ENCODE peak calls at places on chromosome X, in seven cellular contexts. Z, X, S, T, O, Y and G are unnamed samples.

GRCh38 chrX:99901091-99901490 is 509.0 kb downstream of the PCDH19 start:
- DNase-seq in Z (no peak), X (no peak), S (peak), T (no peak), O (no peak), Y (no peak), G (no peak)

GRCh38 chrX:103607385-103608304 is at the start of gene TCEAL3:
- DNase-seq in Z (no peak), X (peak), S (peak), T (no peak), O (no peak), Y (peak), G (peak)

GRCh38 chrX:71118032-71118984 is at the start of gene MED12:
- DNase-seq in Z (peak), X (peak), S (peak), T (peak), O (no peak), Y (peak), G (peak)

GRCh38 chrX:8084023-8084422 is 87.0 kb downstream of the VCX2 start:
- DNase-seq in Z (no peak), X (no peak), S (peak), T (peak), O (no peak), Y (no peak), G (no peak)

GRCh38 chrX:103157511-103158316 is 57.2 kb upstream of the BEX4 start:
- DNase-seq in Z (peak), X (no peak), S (peak), T (peak), O (no peak), Y (no peak), G (no peak)

GRCh38 chrX:53080628-53081580 is 1.3 kb upstream of the TSPYL2 start:
- DNase-seq in Z (no peak), X (no peak), S (peak), T (no peak), O (no peak), Y (no peak), G (no peak)

GRCh38 chrX:133444952-133445831 is 29.9 kb upstream of the GPC4 start:
- DNase-seq in Z (no peak), X (no peak), S (peak), T (peak), O (no peak), Y (peak), G (no peak)

GRCh38 chrX:77200663-77201062 is 246.5 kb upstream of the FGF16 start:
- DNase-seq in Z (no peak), X (no peak), S (no peak), T (no peak), O (no peak), Y (no peak), G (no peak)

GRCh38 chrX:16842684-16843083 is 27.5 kb downstream of the RBBP7 start:
- DNase-seq in Z (no peak), X (no peak), S (no peak), T (no peak), O (no peak), Y (no peak), G (no peak)

GRCh38 chrX:56397636-56398035 is 165.5 kb downstream of the KLF8 start:
- DNase-seq in Z (no peak), X (no peak), S (no peak), T (no peak), O (no peak), Y (no peak), G (no peak)

GRCh38 chrX:9188117-9188516 is 154.2 kb upstream of the FAM9B start:
- DNase-seq in Z (no peak), X (no peak), S (peak), T (no peak), O (no peak), Y (no peak), G (no peak)

GRCh38 chrX:23503835-23504539 is 163.3 kb upstream of the PRDX4 start:
- DNase-seq in Z (peak), X (no peak), S (peak), T (peak), O (no peak), Y (peak), G (peak)

GRCh38 chrX:1466971-1467561 is 14.4 kb upstream of the ASMTL start:
- DNase-seq in Z (no peak), X (peak), S (no peak), T (no peak), O (no peak), Y (peak), G (peak)

GRCh38 chrX:2761246-2761645 is 9.4 kb downstream of the XG start:
- DNase-seq in Z (no peak), X (no peak), S (no peak), T (no peak), O (no peak), Y (no peak), G (no peak)

GRCh38 chrX:152896450-152896849 is 1.4 kb upstream of the ZNF185 start:
- DNase-seq in Z (no peak), X (no peak), S (no peak), T (peak), O (no peak), Y (no peak), G (no peak)

GRCh38 chrX:22323541-22323940 is 50.8 kb downstream of the CBLL2 start:
- DNase-seq in Z (no peak), X (no peak), S (no peak), T (peak), O (no peak), Y (no peak), G (no peak)

GRCh38 chrX:37378830-37379229 is 29.7 kb downstream of the PRRG1 start:
- DNase-seq in Z (no peak), X (no peak), S (no peak), T (no peak), O (no peak), Y (no peak), G (no peak)

GRCh38 chrX:34734383-34734782 is 77.3 kb upstream of the TMEM47 start:
- DNase-seq in Z (no peak), X (no peak), S (no peak), T (peak), O (no peak), Y (no peak), G (no peak)

GRCh38 chrX:134736351-134736750 is 78.1 kb upstream of the PLAC1 start:
- DNase-seq in Z (no peak), X (no peak), S (no peak), T (no peak), O (no peak), Y (no peak), G (no peak)